ENCODE peak calls at places on chromosome 21, in eight cellular contexts. One of them, this sample, is unnamed.

GRCh38 chr21:19322360-19322759 is 918.8 kb upstream of the TMPRSS15 start:
- DNase-seq in A549: no peak
- DNase-seq in tibial nerve: no peak
- DNase-seq in transverse colon: no peak
- DNase-seq in GM12878: no peak
- DNase-seq in H1: no peak
- DNase-seq in sigmoid colon: no peak
- DNase-seq in K562: no peak
- DNase-seq in this sample: no peak

GRCh38 chr21:32249551-32250280 is 29.1 kb downstream of the MIS18A start:
- DNase-seq in transverse colon: no peak
- DNase-seq in K562: no peak
- DNase-seq in tibial nerve: no peak
- DNase-seq in sigmoid colon: no peak
- DNase-seq in H1: no peak
- DNase-seq in A549: no peak
- DNase-seq in GM12878: no peak
- DNase-seq in this sample: no peak

GRCh38 chr21:34668803-34669148 is at the start of gene CLIC6:
- DNase-seq in A549: no peak
- DNase-seq in GM12878: no peak
- DNase-seq in tibial nerve: peak; percentile 33
- DNase-seq in transverse colon: peak; percentile 38
- DNase-seq in H1: no peak
- DNase-seq in K562: no peak
- DNase-seq in sigmoid colon: peak; percentile 81
- DNase-seq in this sample: no peak

GRCh38 chr21:44982558-44983244 is 42.9 kb downstream of the SLX9 start:
- DNase-seq in GM12878: no peak
- DNase-seq in A549: peak; percentile 24
- DNase-seq in H1: no peak
- DNase-seq in sigmoid colon: peak; percentile 61
- DNase-seq in transverse colon: no peak
- DNase-seq in tibial nerve: no peak
- DNase-seq in K562: no peak
- DNase-seq in this sample: no peak

GRCh38 chr21:32599146-32599925 is 12.8 kb downstream of the CFAP298 start:
- DNase-seq in H1: no peak
- DNase-seq in sigmoid colon: no peak
- DNase-seq in GM12878: no peak
- DNase-seq in transverse colon: no peak
- DNase-seq in A549: no peak
- DNase-seq in K562: no peak
- DNase-seq in tibial nerve: no peak
- DNase-seq in this sample: no peak

GRCh38 chr21:36265431-36265830 is 54.6 kb upstream of the MORC3 start:
- DNase-seq in K562: no peak
- DNase-seq in transverse colon: no peak
- DNase-seq in GM12878: no peak
- DNase-seq in sigmoid colon: no peak
- DNase-seq in A549: no peak
- DNase-seq in tibial nerve: no peak
- DNase-seq in H1: no peak
- DNase-seq in this sample: no peak

GRCh38 chr21:45590726-45591618 is 48.7 kb upstream of the SLC19A1 start:
- DNase-seq in sigmoid colon: peak; percentile 79
- DNase-seq in A549: no peak
- DNase-seq in GM12878: peak; percentile 48
- DNase-seq in tibial nerve: no peak
- DNase-seq in K562: peak; percentile 78
- DNase-seq in H1: no peak
- DNase-seq in transverse colon: peak; percentile 18
- DNase-seq in this sample: peak; percentile 37

GRCh38 chr21:44653656-44654575 is 543 bp downstream of the KRTAP12-4 start:
- DNase-seq in A549: no peak
- DNase-seq in tibial nerve: no peak
- DNase-seq in sigmoid colon: no peak
- DNase-seq in H1: no peak
- DNase-seq in GM12878: no peak
- DNase-seq in K562: no peak
- DNase-seq in transverse colon: no peak
- DNase-seq in this sample: no peak

GRCh38 chr21:18275740-18276139 is 31.1 kb downstream of the CHODL start:
- DNase-seq in H1: no peak
- DNase-seq in A549: no peak
- DNase-seq in transverse colon: no peak
- DNase-seq in tibial nerve: no peak
- DNase-seq in sigmoid colon: no peak
- DNase-seq in K562: no peak
- DNase-seq in GM12878: no peak
- DNase-seq in this sample: no peak

GRCh38 chr21:17610862-17611261 is 1.8 kb downstream of the BTG3 start:
- DNase-seq in sigmoid colon: peak; percentile 65
- DNase-seq in tibial nerve: no peak
- DNase-seq in H1: no peak
- DNase-seq in K562: peak; percentile 40
- DNase-seq in GM12878: no peak
- DNase-seq in A549: peak; percentile 1
- DNase-seq in transverse colon: peak; percentile 15
- DNase-seq in this sample: peak; percentile 38

GRCh38 chr21:33657124-33657842 is 15.0 kb downstream of the ITSN1 start:
- DNase-seq in A549: no peak
- DNase-seq in K562: peak; percentile 37
- DNase-seq in H1: no peak
- DNase-seq in transverse colon: peak; percentile 20
- DNase-seq in sigmoid colon: no peak
- DNase-seq in tibial nerve: no peak
- DNase-seq in GM12878: no peak
- DNase-seq in this sample: no peak

GRCh38 chr21:45098867-45099266 is 24.5 kb downstream of the ADARB1 start:
- DNase-seq in K562: peak; percentile 51
- DNase-seq in sigmoid colon: no peak
- DNase-seq in GM12878: no peak
- DNase-seq in A549: peak; percentile 14
- DNase-seq in transverse colon: no peak
- DNase-seq in H1: no peak
- DNase-seq in tibial nerve: no peak
- DNase-seq in this sample: no peak

GRCh38 chr21:14215971-14216621 is at the start of gene RBM11:
- DNase-seq in GM12878: no peak
- DNase-seq in A549: peak; percentile 55
- DNase-seq in H1: peak; percentile 58
- DNase-seq in transverse colon: peak; percentile 84
- DNase-seq in tibial nerve: peak; percentile 34
- DNase-seq in sigmoid colon: peak; percentile 79
- DNase-seq in K562: peak; percentile 89
- DNase-seq in this sample: peak; percentile 88

GRCh38 chr21:14591882-14592281 is 45.8 kb upstream of the SAMSN1 start:
- DNase-seq in GM12878: no peak
- DNase-seq in K562: peak; percentile 36
- DNase-seq in A549: no peak
- DNase-seq in tibial nerve: no peak
- DNase-seq in transverse colon: no peak
- DNase-seq in H1: no peak
- DNase-seq in sigmoid colon: no peak
- DNase-seq in this sample: no peak

GRCh38 chr21:45376459-45377324 is 28.3 kb upstream of the COL18A1 start:
- DNase-seq in K562: no peak
- DNase-seq in H1: no peak
- DNase-seq in tibial nerve: no peak
- DNase-seq in sigmoid colon: peak; percentile 54
- DNase-seq in transverse colon: no peak
- DNase-seq in GM12878: no peak
- DNase-seq in A549: no peak
- DNase-seq in this sample: peak; percentile 29

GRCh38 chr21:33642896-33643657 is 776 bp downstream of the ITSN1 start:
- DNase-seq in GM12878: no peak
- DNase-seq in tibial nerve: no peak
- DNase-seq in H1: no peak
- DNase-seq in transverse colon: peak; percentile 48
- DNase-seq in K562: peak; percentile 56
- DNase-seq in sigmoid colon: peak; percentile 69
- DNase-seq in A549: peak; percentile 12
- DNase-seq in this sample: peak; percentile 33

GRCh38 chr21:33212159-33212851 is 17.4 kb upstream of the IFNAR2 start:
- DNase-seq in A549: no peak
- DNase-seq in transverse colon: no peak
- DNase-seq in GM12878: no peak
- DNase-seq in H1: no peak
- DNase-seq in sigmoid colon: no peak
- DNase-seq in K562: peak; percentile 83
- DNase-seq in tibial nerve: no peak
- DNase-seq in this sample: no peak

GRCh38 chr21:43364261-43364510 is 62.7 kb downstream of the SIK1 start:
- DNase-seq in GM12878: no peak
- DNase-seq in K562: no peak
- DNase-seq in tibial nerve: no peak
- DNase-seq in A549: no peak
- DNase-seq in transverse colon: no peak
- DNase-seq in H1: no peak
- DNase-seq in sigmoid colon: no peak
- DNase-seq in this sample: no peak
- H3K27ac ChIP-seq in GM12878: no peak overlapping the region
- H3K27ac ChIP-seq in K562: no peak overlapping the region
- H3K27ac ChIP-seq in tibial nerve: no peak overlapping the region
- H3K27ac ChIP-seq in A549: no peak overlapping the region
- H3K27ac ChIP-seq in transverse colon: no peak overlapping the region
- H3K27ac ChIP-seq in H1: no peak overlapping the region
- H3K27ac ChIP-seq in sigmoid colon: no peak overlapping the region
- H3K27ac ChIP-seq in this sample: no peak overlapping the region

GRCh38 chr21:38880578-38880966 is 74.8 kb downstream of the ETS2 start:
- DNase-seq in A549: no peak
- DNase-seq in GM12878: no peak
- DNase-seq in H1: no peak
- DNase-seq in K562: no peak
- DNase-seq in transverse colon: no peak
- DNase-seq in sigmoid colon: no peak
- DNase-seq in tibial nerve: no peak
- DNase-seq in this sample: no peak

GRCh38 chr21:38879912-38880577 is 74.3 kb downstream of the ETS2 start:
- DNase-seq in A549: no peak
- DNase-seq in H1: no peak
- DNase-seq in K562: no peak
- DNase-seq in GM12878: no peak
- DNase-seq in transverse colon: no peak
- DNase-seq in sigmoid colon: no peak
- DNase-seq in tibial nerve: no peak
- DNase-seq in this sample: no peak

GRCh38 chr21:38883142-38883541 is 77.4 kb downstream of the ETS2 start:
- DNase-seq in tibial nerve: no peak
- DNase-seq in GM12878: no peak
- DNase-seq in H1: no peak
- DNase-seq in transverse colon: no peak
- DNase-seq in A549: no peak
- DNase-seq in K562: no peak
- DNase-seq in sigmoid colon: no peak
- DNase-seq in this sample: no peak

GRCh38 chr21:38878394-38879179 is 72.9 kb downstream of the ETS2 start:
- DNase-seq in H1: no peak
- DNase-seq in K562: no peak
- DNase-seq in A549: no peak
- DNase-seq in transverse colon: no peak
- DNase-seq in sigmoid colon: no peak
- DNase-seq in GM12878: no peak
- DNase-seq in tibial nerve: no peak
- DNase-seq in this sample: no peak

GRCh38 chr21:38881041-38881570 is 75.4 kb downstream of the ETS2 start:
- DNase-seq in K562: no peak
- DNase-seq in A549: no peak
- DNase-seq in H1: no peak
- DNase-seq in sigmoid colon: no peak
- DNase-seq in transverse colon: no peak
- DNase-seq in tibial nerve: no peak
- DNase-seq in GM12878: no peak
- DNase-seq in this sample: no peak
- TF ChIP-seq EP300 in K562: no peak
- TF ChIP-seq EP300 in A549: no peak
- TF ChIP-seq EP300 in H1: no peak
- TF ChIP-seq EP300 in sigmoid colon: no peak
- TF ChIP-seq EP300 in transverse colon: no peak
- TF ChIP-seq EP300 in tibial nerve: no peak
- TF ChIP-seq EP300 in GM12878: no peak
- TF ChIP-seq EP300 in this sample: no peak

DNA sequence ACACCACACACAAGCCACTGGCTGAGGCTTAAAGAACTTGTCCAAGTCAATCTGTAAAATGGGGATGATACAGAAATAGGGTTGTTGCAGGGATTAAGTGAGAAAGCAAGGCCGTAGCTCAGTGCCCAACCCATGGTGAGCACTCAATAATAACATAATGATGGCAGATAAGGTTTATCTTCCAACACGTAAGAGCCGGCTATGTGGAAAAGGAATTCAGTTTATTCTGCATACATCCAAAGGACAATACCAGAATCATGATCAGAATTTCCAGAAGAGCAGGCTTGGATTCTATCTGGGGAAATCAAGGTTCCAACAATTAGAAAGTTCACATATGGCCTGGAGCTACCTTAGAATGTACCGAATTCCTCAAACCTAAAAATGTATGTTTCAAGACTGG is 4.6 kb downstream of the TMPRSS2 start:
- DNase-seq in transverse colon: no peak
- DNase-seq in sigmoid colon: no peak
- DNase-seq in K562: no peak
- DNase-seq in tibial nerve: no peak
- DNase-seq in GM12878: no peak
- DNase-seq in H1: no peak
- DNase-seq in A549: no peak
- DNase-seq in this sample: no peak
- H3K27ac ChIP-seq in transverse colon: peak overlapping the region; percentile 87
- H3K27ac ChIP-seq in sigmoid colon: no peak overlapping the region
- H3K27ac ChIP-seq in K562: no peak overlapping the region
- H3K27ac ChIP-seq in tibial nerve: no peak overlapping the region
- H3K27ac ChIP-seq in GM12878: no peak overlapping the region
- H3K27ac ChIP-seq in H1: no peak overlapping the region
- H3K27ac ChIP-seq in A549: no peak overlapping the region
- H3K27ac ChIP-seq in this sample: no peak overlapping the region

DNA sequence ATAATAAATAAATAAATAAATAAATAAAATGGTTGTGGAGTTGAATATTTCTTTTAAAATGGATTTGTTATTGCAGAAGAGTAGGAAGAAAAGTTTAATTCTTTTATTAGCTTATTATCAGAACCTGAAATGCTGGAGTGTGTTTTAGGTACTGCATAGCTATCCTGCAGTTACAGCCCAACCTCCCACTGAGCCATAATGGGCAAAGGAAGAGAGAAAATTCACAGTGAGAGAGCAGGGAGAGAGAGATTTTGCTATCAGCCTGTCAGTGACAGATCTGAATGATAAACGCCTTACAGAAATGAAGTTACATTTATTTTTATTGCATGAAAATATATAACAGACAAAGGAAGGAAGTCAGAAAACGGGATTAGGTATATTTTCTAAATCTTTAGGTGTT is 425.2 kb downstream of the USP25 start:
- DNase-seq in sigmoid colon: no peak
- DNase-seq in tibial nerve: no peak
- DNase-seq in GM12878: no peak
- DNase-seq in K562: no peak
- DNase-seq in H1: no peak
- DNase-seq in A549: no peak
- DNase-seq in transverse colon: no peak
- DNase-seq in this sample: no peak
- TF ChIP-seq EP300 in sigmoid colon: no peak
- TF ChIP-seq EP300 in tibial nerve: no peak
- TF ChIP-seq EP300 in GM12878: no peak
- TF ChIP-seq EP300 in K562: no peak
- TF ChIP-seq EP300 in H1: no peak
- TF ChIP-seq EP300 in A549: no peak
- TF ChIP-seq EP300 in transverse colon: no peak
- TF ChIP-seq EP300 in this sample: no peak

GRCh38 chr21:37503848-37504467 is 137.4 kb downstream of the DYRK1A start:
- DNase-seq in sigmoid colon: no peak
- DNase-seq in K562: no peak
- DNase-seq in GM12878: no peak
- DNase-seq in H1: no peak
- DNase-seq in transverse colon: no peak
- DNase-seq in tibial nerve: no peak
- DNase-seq in A549: no peak
- DNase-seq in this sample: no peak
- H3K27ac ChIP-seq in sigmoid colon: no peak overlapping the region
- H3K27ac ChIP-seq in K562: no peak overlapping the region
- H3K27ac ChIP-seq in GM12878: no peak overlapping the region
- H3K27ac ChIP-seq in H1: no peak overlapping the region
- H3K27ac ChIP-seq in transverse colon: no peak overlapping the region
- H3K27ac ChIP-seq in tibial nerve: no peak overlapping the region
- H3K27ac ChIP-seq in A549: no peak overlapping the region
- H3K27ac ChIP-seq in this sample: no peak overlapping the region